ENCODE peak calls at places on chromosome 22, in six cellular contexts. V is NCI-H1092, J is NCI-H1417, Z is HCEC 1CT, Q is tibial nerve, I is activated T-cell treated with anti-CD3 and anti-CD28 coated beads for 48 hours. A is an unnamed sample.

GRCh38 chr22:27982630-27983180 is 63.6 kb upstream of the PITPNB start:
- DNase-seq in V (no peak), J (no peak), Z (no peak), Q (no peak), I (no peak), A (no peak)

GRCh38 chr22:23088199-23088604 is 17.9 kb downstream of the GNAZ start:
- DNase-seq in V (no peak), J (no peak), Z (no peak), Q (no peak), I (no peak), A (no peak)

GRCh38 chr22:27879923-27880322 is 39.1 kb downstream of the PITPNB start:
- DNase-seq in V (peak), J (peak), Z (peak), Q (no peak), I (no peak), A (peak)

GRCh38 chr22:38724926-38725571 is 19.3 kb downstream of the GTPBP1 start:
- DNase-seq in V (no peak), J (peak), Z (peak), Q (no peak), I (no peak), A (no peak)

GRCh38 chr22:50695421-50696250 is 23.0 kb downstream of the SHANK3 start:
- DNase-seq in V (no peak), J (no peak), Z (no peak), Q (no peak), I (no peak), A (no peak)

GRCh38 chr22:28440517-28441366 is 238.9 kb downstream of the TTC28 start:
- DNase-seq in V (no peak), J (no peak), Z (peak), Q (no peak), I (no peak), A (no peak)

GRCh38 chr22:30305519-30305905 is 16.2 kb upstream of the CASTOR1 start:
- DNase-seq in V (no peak), J (no peak), Z (no peak), Q (peak), I (no peak), A (no peak)

GRCh38 chr22:44892243-44892642 is 117.6 kb downstream of the PHF21B start:
- DNase-seq in V (no peak), J (no peak), Z (no peak), Q (no peak), I (no peak), A (no peak)

GRCh38 chr22:41833369-41834004 is 582 bp downstream of the SREBF2 start:
- DNase-seq in V (no peak), J (peak), Z (peak), Q (peak), I (peak), A (peak)

GRCh38 chr22:24506802-24507438 is 11.8 kb downstream of the UPB1 start:
- DNase-seq in V (peak), J (peak), Z (peak), Q (no peak), I (no peak), A (peak)

GRCh38 chr22:46058591-46059519 is 81.9 kb upstream of the WNT7B start:
- DNase-seq in V (no peak), J (no peak), Z (no peak), Q (peak), I (no peak), A (no peak)

GRCh38 chr22:42780070-42780540 is 59.4 kb upstream of the A4GALT start:
- DNase-seq in V (peak), J (peak), Z (peak), Q (no peak), I (no peak), A (peak)

GRCh38 chr22:28023036-28023435 is 104.0 kb upstream of the PITPNB start:
- DNase-seq in V (no peak), J (no peak), Z (no peak), Q (no peak), I (no peak), A (no peak)

GRCh38 chr22:42788021-42788420 is 67.4 kb upstream of the A4GALT start:
- DNase-seq in V (no peak), J (no peak), Z (no peak), Q (no peak), I (no peak), A (no peak)

GRCh38 chr22:40524392-40525249 is 111.9 kb downstream of the MRTFA start:
- DNase-seq in V (no peak), J (peak), Z (peak), Q (no peak), I (no peak), A (no peak)

GRCh38 chr22:29973269-29973668 is 90.3 kb downstream of the MTMR3 start:
- DNase-seq in V (no peak), J (no peak), Z (no peak), Q (no peak), I (no peak), A (no peak)

GRCh38 chr22:38455530-38456271 is 702 bp upstream of the KCNJ4 start:
- DNase-seq in V (no peak), J (peak), Z (no peak), Q (no peak), I (no peak), A (no peak)

GRCh38 chr22:38167988-38168407 is 13.6 kb downstream of the PLA2G6 start:
- DNase-seq in V (no peak), J (no peak), Z (no peak), Q (no peak), I (no peak), A (no peak)

GRCh38 chr22:17773606-17774205 is 563 bp downstream of the BID start:
- DNase-seq in V (peak), J (peak), Z (peak), Q (no peak), I (peak), A (peak)

GRCh38 chr22:39938509-39938908 is 21.7 kb upstream of the TMA7B start:
- DNase-seq in V (no peak), J (no peak), Z (no peak), Q (no peak), I (peak), A (no peak)

GRCh38 chr22:17954200-17954859 is 70.0 kb downstream of the MICAL3 start:
- DNase-seq in V (no peak), J (no peak), Z (no peak), Q (no peak), I (no peak), A (peak)

GRCh38 chr22:50684501-50684900 is 11.9 kb downstream of the SHANK3 start:
- DNase-seq in V (no peak), J (no peak), Z (no peak), Q (no peak), I (no peak), A (no peak)

GRCh38 chr22:36238348-36239149 is 778 bp downstream of the APOL2 start:
- DNase-seq in V (peak), J (peak), Z (no peak), Q (no peak), I (no peak), A (no peak)

GRCh38 chr22:29113329-29113728 is 40.5 kb downstream of the KREMEN1 start:
- DNase-seq in V (no peak), J (peak), Z (no peak), Q (no peak), I (no peak), A (no peak)

GRCh38 chr22:23787600-23787896 is 782 bp downstream of the SMARCB1 start:
- DNase-seq in V (no peak), J (no peak), Z (no peak), Q (no peak), I (no peak), A (no peak)

GRCh38 chr22:33932997-33933396 is 12.7 kb upstream of the LARGE1 start:
- DNase-seq in V (no peak), J (no peak), Z (no peak), Q (no peak), I (no peak), A (peak)

GRCh38 chr22:31343235-31344191 is 2.6 kb downstream of the PATZ1 start:
- DNase-seq in V (peak), J (peak), Z (no peak), Q (no peak), I (peak), A (no peak)

GRCh38 chr22:19991395-19991644 is 25.3 kb downstream of the ARVCF start:
- DNase-seq in V (no peak), J (no peak), Z (no peak), Q (no peak), I (no peak), A (no peak)

GRCh38 chr22:19694696-19695095 is 19.6 kb upstream of the SEPTIN5 start:
- DNase-seq in V (no peak), J (no peak), Z (no peak), Q (no peak), I (no peak), A (no peak)

GRCh38 chr22:47626428-47627390 is 864.3 kb downstream of the TBC1D22A start:
- DNase-seq in V (no peak), J (no peak), Z (no peak), Q (no peak), I (no peak), A (no peak)

GRCh38 chr22:43554259-43554636 is 142.4 kb downstream of the MPPED1 start:
- DNase-seq in V (no peak), J (no peak), Z (no peak), Q (no peak), I (no peak), A (no peak)

GRCh38 chr22:27880778-27881394 is 38.2 kb downstream of the PITPNB start:
- DNase-seq in V (peak), J (peak), Z (peak), Q (no peak), I (no peak), A (peak)

GRCh38 chr22:47225931-47226633 is 463.6 kb downstream of the TBC1D22A start:
- DNase-seq in V (no peak), J (no peak), Z (no peak), Q (no peak), I (no peak), A (no peak)

GRCh38 chr22:20944042-20944441 is 23.0 kb upstream of the AIFM3 start:
- DNase-seq in V (no peak), J (no peak), Z (no peak), Q (no peak), I (no peak), A (no peak)

GRCh38 chr22:22032906-22033802 is 50.6 kb upstream of the TOP3B start:
- DNase-seq in V (no peak), J (no peak), Z (no peak), Q (no peak), I (no peak), A (no peak)

GRCh38 chr22:33438273-33438672 is 380.1 kb upstream of the SYN3 start:
- DNase-seq in V (no peak), J (peak), Z (no peak), Q (no peak), I (no peak), A (peak)

GRCh38 chr22:48054596-48054995 is 1292.1 kb downstream of the TBC1D22A start:
- DNase-seq in V (no peak), J (no peak), Z (no peak), Q (no peak), I (no peak), A (no peak)

GRCh38 chr22:34841911-34842310 is 224.0 kb upstream of the ISX start:
- DNase-seq in V (no peak), J (no peak), Z (no peak), Q (no peak), I (no peak), A (no peak)

GRCh38 chr22:16949561-16949960 is 58.5 kb downstream of the GAB4 start:
- DNase-seq in V (no peak), J (no peak), Z (no peak), Q (no peak), I (no peak), A (no peak)

GRCh38 chr22:46180370-46181137 is 30.2 kb downstream of the PPARA start:
- DNase-seq in V (no peak), J (no peak), Z (no peak), Q (no peak), I (no peak), A (peak)

A was measured in Caki2.